ENCODE peak calls at places on chromosomes 5 and 9, in ten cellular contexts. T, W, Z, Q, I, Y, P, L, A and M are unnamed samples.

GRCh38 chr5:149371296-149371962 is 7.7 kb downstream of the IL17B start:
- DNase-seq in A (peak; percentile 41), W (no peak), L (no peak), Y (peak; percentile 67), P (peak; percentile 8), I (peak; percentile 60), Z (peak; percentile 73), Q (peak; percentile 64), T (peak; percentile 79), M (no peak)

GRCh38 chr5:158406884-158407790 is 548.2 kb upstream of the CLINT1 start:
- DNase-seq in I (no peak), A (no peak), W (no peak), T (no peak), Q (no peak), P (peak; percentile 80), L (no peak), Y (no peak), Z (peak; percentile 42), M (no peak)

GRCh38 chr5:129419292-129419691 is 40.8 kb upstream of the ADAMTS19 start:
- DNase-seq in Q (no peak), Z (no peak), I (no peak), P (no peak), L (no peak), A (no peak), Y (no peak), T (no peak), W (no peak), M (no peak)

GRCh38 chr9:16716631-16717030 is 153.8 kb downstream of the BNC2 start:
- DNase-seq in T (no peak), Y (no peak), P (no peak), I (no peak), Z (no peak), A (no peak), W (no peak), L (no peak), Q (no peak), M (no peak)

GRCh38 chr9:93600504-93600903 is 24.1 kb downstream of the PHF2 start:
- DNase-seq in A (no peak), Q (peak; percentile 49), W (no peak), T (no peak), Y (no peak), I (no peak), Z (no peak), L (no peak), P (no peak), M (no peak)

GRCh38 chr5:95631991-95632675 is 12.2 kb downstream of the GPR150 start:
- DNase-seq in Z (peak; percentile 17), A (peak; percentile 90), T (no peak), W (peak; percentile 48), L (no peak), P (peak; percentile 26), I (peak; percentile 8), Y (peak; percentile 74), Q (no peak), M (peak; percentile 48)

GRCh38 chr9:72149231-72149975 is at the start of gene GDA:
- DNase-seq in P (no peak), L (no peak), T (no peak), W (no peak), A (no peak), Y (peak; percentile 23), Q (no peak), I (no peak), Z (no peak), M (peak; percentile 5)

GRCh38 chr5:151020304-151021031 is at the start of gene GPX3:
- DNase-seq in W (no peak), A (no peak), L (peak; percentile 99), Y (peak; percentile 88), P (peak; percentile 32), Q (peak; percentile 26), T (peak; percentile 96), Z (no peak), I (peak; percentile 99), M (peak; percentile 40)

GRCh38 chr5:93163010-93163663 is 417.9 kb downstream of the NR2F1-AS1 start:
- DNase-seq in I (no peak), W (peak; percentile 77), Z (no peak), P (peak; percentile 96), A (peak; percentile 62), L (no peak), T (no peak), Q (no peak), Y (no peak), M (no peak)

GRCh38 chr5:43643750-43644149 is 40.8 kb downstream of the NNT start:
- DNase-seq in T (no peak), L (no peak), W (no peak), Z (no peak), P (no peak), Y (no peak), A (no peak), Q (no peak), I (no peak), M (no peak)

DNA sequence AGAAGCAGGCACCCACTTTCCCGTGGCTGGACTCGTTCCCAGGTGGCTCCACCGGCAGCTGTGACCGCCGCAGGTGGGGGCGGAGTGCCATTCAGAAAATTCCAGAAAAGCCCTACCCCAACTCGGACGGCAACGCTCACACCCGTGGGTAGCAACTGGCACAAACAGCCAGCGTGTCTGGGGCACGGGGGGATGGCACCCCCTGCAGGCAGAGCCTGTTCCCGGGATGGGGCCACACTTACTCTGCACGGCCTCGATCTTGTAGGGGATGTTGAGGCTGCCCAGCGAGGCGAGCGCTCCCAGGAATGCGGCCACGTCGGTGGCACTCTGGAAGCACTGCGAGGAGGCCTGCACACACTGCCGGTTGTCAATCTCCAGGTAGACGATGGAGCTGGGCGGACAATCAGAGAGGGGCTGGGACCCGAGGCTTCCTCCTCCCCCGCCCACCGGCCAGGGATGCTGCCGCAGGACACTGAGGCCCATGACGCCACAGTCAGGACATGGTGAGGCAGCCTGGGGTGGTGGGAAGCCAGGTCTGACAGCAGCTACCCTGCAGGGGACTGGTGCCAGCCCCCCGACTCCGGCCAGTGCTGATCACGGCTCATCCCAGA is 20.2 kb upstream of the SEC16A start:
- DNase-seq in P (no peak), Y (no peak), Z (no peak), W (no peak), I (no peak), T (no peak), A (no peak), Q (no peak), L (no peak), M (no peak)
- TF ChIP-seq CTCF in P (no peak), Y (no peak), Z (no peak), W (no peak), I (no peak), T (peak; percentile 6), A (no peak), Q (peak; percentile 20), L (no peak), M (peak; percentile 6)

GRCh38 chr5:168219515-168220410 is 71.7 kb upstream of the WWC1 start:
- DNase-seq in A (peak; percentile 69), Q (peak; percentile 83), T (no peak), W (peak; percentile 38), L (no peak), P (peak; percentile 56), I (peak; percentile 52), Z (peak; percentile 62), Y (no peak), M (peak; percentile 58)
- H3K4me3 ChIP-seq in A (peak overlapping the region; percentile 22), Q (no peak overlapping the region), T (no peak overlapping the region), W (no peak overlapping the region), L (no peak overlapping the region), P (no peak overlapping the region), I (no peak overlapping the region), Z (no peak overlapping the region), Y (no peak overlapping the region), M (no peak overlapping the region)

GRCh38 chr9:14790628-14791027 is 68.1 kb upstream of the CER1 start:
- DNase-seq in Y (no peak), Z (no peak), T (no peak), Q (no peak), L (no peak), A (no peak), P (no peak), I (no peak), W (no peak), M (no peak)

GRCh38 chr9:14799030-14799429 is 76.5 kb upstream of the CER1 start:
- DNase-seq in P (no peak), Z (no peak), T (no peak), Q (no peak), I (no peak), Y (no peak), A (no peak), W (no peak), L (no peak), M (no peak)

GRCh38 chr9:14797442-14797841 is 74.9 kb upstream of the CER1 start:
- DNase-seq in L (no peak), Q (no peak), W (no peak), A (peak; percentile 31), Z (no peak), T (no peak), I (no peak), Y (no peak), P (no peak), M (no peak)

GRCh38 chr9:14788846-14789245 is 66.3 kb upstream of the CER1 start:
- DNase-seq in Y (no peak), T (no peak), L (no peak), A (no peak), W (no peak), I (no peak), Q (no peak), P (no peak), Z (no peak), M (no peak)

GRCh38 chr9:14793389-14793788 is 70.9 kb upstream of the CER1 start:
- DNase-seq in W (no peak), I (no peak), Y (no peak), P (no peak), L (no peak), A (no peak), Q (no peak), T (no peak), Z (no peak), M (no peak)
- H3K27me3 ChIP-seq in W (no peaks in the 10 kb centered on the region), I (no peaks in the 10 kb centered on the region), Y (no peaks in the 10 kb centered on the region), P (no peaks in the 10 kb centered on the region), L (no peaks in the 10 kb centered on the region), A (no peaks in the 10 kb centered on the region), Q (no peaks in the 10 kb centered on the region), T (no peaks in the 10 kb centered on the region), Z (no peaks in the 10 kb centered on the region), M (no peaks in the 10 kb centered on the region)

GRCh38 chr5:157252741-157253465 is 13.0 kb upstream of the CYFIP2 start:
- DNase-seq in T (no peak), L (no peak), P (peak; percentile 8), W (no peak), Z (peak; percentile 80), A (peak; percentile 44), Y (no peak), Q (no peak), I (no peak), M (peak; percentile 69)

GRCh38 chr5:157258450-157258849 is 7.5 kb upstream of the CYFIP2 start:
- DNase-seq in I (no peak), T (no peak), A (no peak), Z (no peak), Q (no peak), W (no peak), Y (no peak), L (no peak), P (no peak), M (no peak)

GRCh38 chr5:157248771-157249475 is 17.0 kb upstream of the CYFIP2 start:
- DNase-seq in T (no peak), Q (no peak), Z (no peak), I (no peak), L (no peak), Y (no peak), P (no peak), A (no peak), W (no peak), M (no peak)

DNA sequence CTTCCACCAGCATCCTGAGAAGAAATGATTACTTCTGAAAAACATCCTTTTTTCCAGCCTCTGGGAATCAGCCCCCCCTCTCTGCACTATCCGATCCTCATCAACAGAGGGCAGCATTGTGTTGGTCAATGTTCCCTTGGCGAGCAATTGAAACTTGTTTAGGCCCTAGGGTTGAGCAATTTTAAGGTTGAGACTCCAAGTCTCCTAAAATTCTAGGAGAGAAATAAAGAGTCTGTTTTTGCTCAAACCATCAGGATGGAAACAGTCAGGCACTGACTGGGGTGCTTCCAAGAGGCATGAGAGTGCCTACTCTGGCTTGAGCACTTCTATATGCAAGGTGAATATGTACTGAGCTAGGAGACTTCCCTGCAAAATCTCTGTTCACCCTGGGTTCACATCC is 12.4 kb upstream of the CYFIP2 start:
- DNase-seq in A (peak; percentile 55), L (peak; percentile 42), W (no peak), I (peak; percentile 51), Z (peak; percentile 53), Q (peak; percentile 42), P (peak; percentile 10), T (no peak), Y (no peak), M (no peak)
- TF ChIP-seq CTCF in A (peak; percentile 96), L (peak; percentile 73), W (peak; percentile 94), I (peak; percentile 91), Z (peak; percentile 95), Q (peak; percentile 71), P (peak; percentile 92), T (peak; percentile 87), Y (peak; percentile 73), M (peak; percentile 88)